ENCODE peak calls at places on chromosomes 12 and 14, in five cellular contexts. W is mesothelial cell of epicardium, E is activated B cell treated with CpG ODN at 0.5 μM for 24 hours, I is A549, N is endodermal cell. K is an unnamed sample.

GRCh38 chr12:125183187-125184067 is 118.2 kb downstream of the AACS start:
- DNase-seq in W (peak), E (peak), I (peak), N (peak), K (peak)

GRCh38 chr14:72291908-72292688 is 359.9 kb downstream of the RGS6 start:
- DNase-seq in W (no peak), E (no peak), I (peak), N (peak), K (no peak)

GRCh38 chr12:12720637-12721250 is 3.6 kb downstream of the CDKN1B start:
- DNase-seq in W (no peak), E (no peak), I (no peak), N (no peak), K (no peak)

GRCh38 chr14:61894452-61895077 is 132.3 kb downstream of the SNAPC1 start:
- DNase-seq in W (peak), E (peak), I (peak), N (peak), K (peak)

GRCh38 chr12:100643246-100643645 is 69.8 kb downstream of the GAS2L3 start:
- DNase-seq in W (no peak), E (no peak), I (no peak), N (no peak), K (no peak)

GRCh38 chr12:8960185-8960584 is 10.7 kb upstream of the M6PR start:
- DNase-seq in W (no peak), E (no peak), I (no peak), N (no peak), K (no peak)

GRCh38 chr12:84913151-84913550 is 552 bp upstream of the SLC6A15 start:
- DNase-seq in W (no peak), E (no peak), I (no peak), N (peak), K (no peak)

GRCh38 chr14:85223667-85224066 is 306.3 kb upstream of the FLRT2 start:
- DNase-seq in W (no peak), E (no peak), I (no peak), N (peak), K (no peak)

GRCh38 chr12:132496710-132497109 is 6.8 kb downstream of the FBRSL1 start:
- DNase-seq in W (no peak), E (no peak), I (no peak), N (no peak), K (no peak)

GRCh38 chr12:17928708-17929366 is 161.2 kb downstream of the RERGL start:
- DNase-seq in W (no peak), E (no peak), I (peak), N (no peak), K (no peak)

GRCh38 chr12:14366211-14366762 is 805 bp downstream of the ATF7IP start:
- DNase-seq in W (no peak), E (no peak), I (no peak), N (no peak), K (no peak)

GRCh38 chr14:104009297-104009696 is 67.0 kb upstream of the RD3L start:
- DNase-seq in W (no peak), E (no peak), I (no peak), N (no peak), K (no peak)

GRCh38 chr12:68375701-68376469 is 43.7 kb upstream of the MDM1 start:
- DNase-seq in W (no peak), E (no peak), I (no peak), N (peak), K (no peak)

GRCh38 chr12:40921563-40922163 is 229.4 kb downstream of the CNTN1 start:
- DNase-seq in W (no peak), E (no peak), I (no peak), N (no peak), K (no peak)

GRCh38 chr14:24284501-24285035 is 13.2 kb upstream of the RABGGTA start:
- DNase-seq in W (no peak), E (no peak), I (no peak), N (no peak), K (no peak)

GRCh38 chr12:66048218-66048842 is 82.2 kb downstream of the LLPH start:
- DNase-seq in W (no peak), E (no peak), I (no peak), N (no peak), K (no peak)

GRCh38 chr14:103568952-103569351 is 6.2 kb downstream of the COA8 start:
- DNase-seq in W (no peak), E (no peak), I (no peak), N (no peak), K (no peak)

GRCh38 chr12:49693931-49694439 is 13.2 kb downstream of the FMNL3 start:
- DNase-seq in W (no peak), E (no peak), I (no peak), N (no peak), K (no peak)

GRCh38 chr14:68939893-68940613 is 39.0 kb downstream of the ACTN1 start:
- DNase-seq in W (no peak), E (no peak), I (peak), N (peak), K (no peak)

GRCh38 chr12:104750061-104750460 is 208.0 kb downstream of the SLC41A2 start:
- DNase-seq in W (no peak), E (no peak), I (no peak), N (peak), K (no peak)

GRCh38 chr12:74552201-74552600 is 14.6 kb downstream of the ATXN7L3B start:
- DNase-seq in W (no peak), E (no peak), I (no peak), N (peak), K (no peak)
- TF ChIP-seq CTCF in W (no peak), E (no peak), I (no peak), N (peak), K (no peak)

DNA sequence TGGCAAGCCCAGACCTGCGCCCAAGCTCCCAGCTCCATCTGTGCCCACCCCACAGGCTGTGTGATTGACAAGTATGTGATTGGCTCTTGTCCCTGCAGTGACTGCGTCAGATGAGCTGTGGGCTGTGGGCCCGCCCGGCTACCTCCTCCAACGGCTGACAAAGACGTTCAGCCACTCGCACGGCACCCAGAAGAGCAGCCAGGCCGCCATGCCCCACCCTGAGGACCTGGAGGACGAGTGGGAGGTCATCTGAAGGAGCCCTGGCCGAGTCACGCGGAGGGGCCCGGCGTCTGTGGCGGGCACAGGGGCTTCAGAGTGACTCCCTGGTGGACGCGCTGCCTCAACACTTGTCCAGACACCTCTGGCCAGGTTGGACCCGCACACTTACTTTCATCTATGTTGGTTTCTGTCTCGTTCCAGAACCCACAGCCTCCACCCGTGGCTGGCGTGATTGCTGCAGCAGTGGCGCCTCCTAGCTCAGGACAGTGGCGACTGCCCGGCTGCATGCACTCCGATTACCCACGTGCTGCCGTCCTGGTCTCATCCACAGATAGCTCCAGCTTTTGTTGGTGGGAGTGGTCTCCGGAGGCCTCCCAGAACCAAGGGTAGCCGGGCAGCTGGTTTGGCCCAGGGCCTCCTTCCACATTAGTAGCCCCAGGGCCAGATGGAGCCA is 11.4 kb downstream of the ANKRD9 start:
- DNase-seq in W (no peak), E (no peak), I (no peak), N (peak), K (no peak)
- TF ChIP-seq CTCF in W (no peak), E (no peak), I (peak), N (peak), K (no peak)

GRCh38 chr12:46485853-46486252 is 113.3 kb upstream of the SLC38A2 start:
- DNase-seq in W (no peak), E (no peak), I (no peak), N (no peak), K (no peak)
- TF ChIP-seq CTCF in W (no peak), E (no peak), I (no peak), N (no peak), K (no peak)

DNA sequence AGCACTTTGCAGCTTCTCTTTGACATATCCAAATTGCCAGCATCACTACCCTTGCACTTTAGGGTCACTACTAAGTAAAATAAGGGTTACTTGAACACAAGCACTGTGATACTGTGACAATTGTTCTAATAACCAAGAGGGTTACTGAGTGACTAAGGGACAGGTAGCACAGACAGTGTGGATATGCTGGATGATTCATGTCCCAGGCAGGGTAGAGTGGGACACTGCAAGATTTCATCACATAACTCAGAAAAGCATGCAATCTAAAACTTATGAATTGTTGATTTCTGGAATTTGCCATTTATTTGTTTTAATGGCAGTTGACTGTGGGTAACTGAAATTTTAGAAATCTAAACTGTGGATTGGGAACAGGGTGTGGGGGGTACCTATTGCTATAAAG is 218.8 kb downstream of the KITLG start:
- DNase-seq in W (no peak), E (no peak), I (no peak), N (no peak), K (no peak)
- TF ChIP-seq CTCF in W (no peak), E (no peak), I (no peak), N (no peak), K (no peak)

GRCh38 chr14:95352481-95352880 is 32.8 kb upstream of the CLMN start:
- DNase-seq in W (no peak), E (no peak), I (no peak), N (no peak), K (no peak)
- TF ChIP-seq CTCF in W (no peak), E (no peak), I (no peak), N (no peak), K (no peak)

GRCh38 chr14:105144666-105145380 is 23.8 kb downstream of the JAG2 start:
- DNase-seq in W (no peak), E (no peak), I (no peak), N (peak), K (no peak)
- TF ChIP-seq CTCF in W (no peak), E (no peak), I (no peak), N (peak), K (no peak)

GRCh38 chr12:57487597-57488396 is at the start of gene MARS1:
- DNase-seq in W (peak), E (peak), I (peak), N (peak), K (peak)
- TF ChIP-seq CTCF in W (no peak), E (no peak), I (peak), N (no peak), K (no peak)

K was measured in CD4-positive, alpha-beta T cell.